ENCODE peak calls at places on chromosome 20, in four cellular contexts. N is heart left ventricle, Z is IMR-90, H is aorta. Q is an unnamed sample. For H3K9me3, the result is how much of the 10 kb centered on the place peaks cover.

GRCh38 chr20:37801921-37802320 is 101.0 kb upstream of the VSTM2L start:
- DNase-seq in H (no peak), N (no peak), Z (no peak), Q (no peak)

GRCh38 chr20:13302647-13303425 is 81.8 kb downstream of the ISM1 start:
- DNase-seq in Z (no peak), H (no peak), N (no peak), Q (no peak)

GRCh38 chr20:36196676-36197075 is 39.6 kb upstream of the AAR2 start:
- DNase-seq in H (no peak), Z (no peak), N (no peak), Q (no peak)

GRCh38 chr20:53927990-53928389 is 142.4 kb downstream of the BCAS1 start:
- DNase-seq in N (no peak), H (no peak), Z (no peak), Q (no peak)

GRCh38 chr20:35306931-35307517 is 14.8 kb upstream of the FAM83C start:
- DNase-seq in Z (peak), H (no peak), N (no peak), Q (no peak)

GRCh38 chr20:431012-431904 is 23.2 kb downstream of the RBCK1 start:
- DNase-seq in Z (peak), N (peak), H (no peak), Q (no peak)

GRCh38 chr20:33233129-33233774 is 2.5 kb upstream of the BPIFA1 start:
- DNase-seq in Z (no peak), N (no peak), H (no peak), Q (no peak)

GRCh38 chr20:38298768-38299288 is 5.1 kb upstream of the BPI start:
- DNase-seq in Z (peak), H (peak), N (peak), Q (peak)

GRCh38 chr20:25394276-25394675 is 3.6 kb upstream of the ABHD12 start:
- DNase-seq in H (no peak), Z (no peak), N (no peak), Q (no peak)

GRCh38 chr20:45365444-45365970 is 2.6 kb downstream of the SYS1 start:
- DNase-seq in N (no peak), H (no peak), Z (no peak), Q (no peak)

GRCh38 chr20:13220857-13221297 is at the start of gene ISM1:
- DNase-seq in Z (no peak), N (no peak), H (peak), Q (peak)

GRCh38 chr20:59121714-59122376 is 41.8 kb upstream of the ZNF831 start:
- DNase-seq in H (no peak), N (no peak), Z (no peak), Q (no peak)

GRCh38 chr20:6533828-6534388 is 233.6 kb upstream of the BMP2 start:
- DNase-seq in N (no peak), H (no peak), Z (peak), Q (peak)

GRCh38 chr20:58634818-58635665 is 16.0 kb upstream of the STX16 start:
- DNase-seq in H (peak), Z (peak), N (no peak), Q (peak)

GRCh38 chr20:6560978-6561377 is 206.5 kb upstream of the BMP2 start:
- DNase-seq in N (no peak), H (no peak), Z (no peak), Q (no peak)

GRCh38 chr20:41367393-41367695 is 726 bp upstream of the EMILIN3 start:
- DNase-seq in H (no peak), Z (no peak), N (no peak), Q (no peak)

GRCh38 chr20:48456361-48457184 is 371.2 kb downstream of the PREX1 start:
- DNase-seq in H (no peak), Z (no peak), N (no peak), Q (no peak)

GRCh38 chr20:1437222-1437904 is 29.3 kb downstream of the NSFL1C start:
- DNase-seq in Z (peak), H (peak), N (peak), Q (peak)

GRCh38 chr20:44247131-44247571 is at the start of gene GDAP1L1:
- DNase-seq in H (no peak), N (peak), Z (no peak), Q (no peak)

GRCh38 chr20:51802170-51802745 is at the start of gene SALL4:
- DNase-seq in H (no peak), Z (no peak), N (no peak), Q (no peak)

GRCh38 chr20:46939566-46939965 is 44.9 kb downstream of the EYA2 start:
- DNase-seq in N (no peak), Z (no peak), H (no peak), Q (no peak)

GRCh38 chr20:23086056-23086551 is at the start of gene CD93:
- DNase-seq in N (peak), Z (peak), H (peak), Q (peak)

GRCh38 chr20:53611449-53611894 is 17.8 kb upstream of the ZNF217 start:
- DNase-seq in Z (peak), H (no peak), N (peak), Q (no peak)

GRCh38 chr20:25040438-25040831 is 17.5 kb downstream of the ACSS1 start:
- DNase-seq in N (no peak), Z (peak), H (no peak), Q (no peak)

DNA sequence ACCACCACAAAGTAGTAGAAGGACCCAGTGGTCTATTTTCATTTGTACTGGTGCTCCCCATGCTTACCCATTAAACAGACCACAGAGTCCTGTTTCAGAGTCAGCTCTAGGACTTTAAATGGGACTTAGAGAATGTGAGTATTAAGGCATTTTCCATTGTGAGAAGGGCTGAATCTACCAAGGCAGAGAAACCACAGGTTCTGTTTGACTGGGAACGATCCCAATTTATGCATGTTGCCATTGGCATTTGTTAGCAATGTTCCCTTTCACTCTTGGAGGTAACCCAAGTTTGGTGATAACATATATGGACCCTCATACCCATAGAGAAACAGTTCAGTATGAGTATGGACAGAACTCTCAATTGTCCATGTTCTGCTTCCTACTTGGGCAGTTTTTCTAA is 672.8 kb downstream of the KIF16B start:
- DNase-seq in N (no peak), H (no peak), Z (no peak), Q (no peak)
- H3K9me3 ChIP-seq in N (under half), H (under half), Z (under half), Q (under half)

GRCh38 chr20:49637238-49637637 is 69.3 kb upstream of the PTGIS start:
- DNase-seq in Z (peak), H (no peak), N (no peak), Q (no peak)
- H3K27ac ChIP-seq in Z (no peak), H (no peak), N (peak), Q (no peak)

GRCh38 chr20:4482378-4482777 is 239.3 kb upstream of the PRND start:
- DNase-seq in H (no peak), Z (no peak), N (no peak), Q (no peak)

GRCh38 chr20:4480104-4480503 is 241.6 kb upstream of the PRND start:
- DNase-seq in N (no peak), Z (no peak), H (no peak), Q (no peak)

GRCh38 chr20:4483481-4483880 is 238.2 kb upstream of the PRND start:
- DNase-seq in H (no peak), Z (peak), N (no peak), Q (no peak)

GRCh38 chr20:4484431-4485057 is 237.2 kb upstream of the PRND start:
- DNase-seq in H (no peak), N (no peak), Z (no peak), Q (no peak)

DNA sequence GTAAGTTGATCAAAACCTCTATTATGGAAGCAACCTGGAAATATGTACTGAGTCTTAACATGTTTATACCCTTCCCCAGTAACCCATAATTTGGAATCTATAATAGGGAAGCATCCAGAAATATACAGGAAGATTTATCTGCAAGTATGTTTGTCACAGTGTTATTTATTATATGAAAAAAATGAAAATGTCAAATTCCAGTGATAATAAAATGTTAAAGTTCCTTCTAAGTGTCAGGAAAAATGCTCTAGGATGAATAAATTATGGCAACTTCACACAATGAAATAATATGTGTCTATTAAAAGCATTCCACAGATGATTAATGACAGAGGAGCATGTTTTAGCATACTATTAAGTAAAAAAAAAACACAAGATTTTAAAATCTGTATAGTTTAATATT is 237.7 kb upstream of the PRND start:
- DNase-seq in H (no peak), N (no peak), Z (no peak), Q (no peak)
- H3K9me3 ChIP-seq in H (under half), N (under half), Z (under half), Q (under half)

GRCh38 chr20:56554869-56555268 is 21.8 kb downstream of the FAM209B start:
- DNase-seq in N (peak), Z (peak), H (no peak), Q (no peak)
- H3K27ac ChIP-seq in N (peak), Z (no peak), H (no peak), Q (no peak)

DNA sequence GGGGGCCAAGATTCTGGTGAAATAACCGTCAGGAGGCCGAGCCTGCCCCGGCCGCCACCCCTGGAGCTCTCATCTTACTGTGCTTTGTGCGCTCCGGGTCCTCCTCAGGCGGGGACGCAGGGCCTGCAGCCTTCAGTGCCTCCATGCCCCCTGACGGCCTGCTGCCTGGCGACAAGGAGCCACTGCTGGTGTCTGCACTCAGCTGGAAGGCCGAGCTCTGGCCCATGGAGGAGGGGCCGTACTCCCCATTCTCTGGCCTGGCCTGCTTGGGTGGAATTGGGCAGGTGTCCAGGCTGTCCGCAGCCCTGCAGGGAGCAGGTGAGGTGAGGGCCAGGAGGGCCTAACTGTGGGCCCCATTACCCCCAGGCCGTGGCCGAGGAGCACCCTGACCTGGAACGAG is 5.3 kb downstream of the ZNF512B start:
- DNase-seq in N (no peak), Z (no peak), H (peak), Q (peak)
- H3K9me3 ChIP-seq in N (under half), Z (under half), H (under half), Q (under half)

Q was measured in kidney.